ENCODE peak calls at places on chromosome 18, in ten cellular contexts. Y, A, C, U, S, Q, X, Z, I and H are unnamed samples.

GRCh38 chr18:48896875-48897511 is 53.8 kb downstream of the SMAD7 start:
- DNase-seq in Y (no peak), C (peak), I (no peak), A (no peak), Q (no peak), Z (peak), X (peak), S (peak), U (no peak), H (peak)

GRCh38 chr18:66621816-66622576 is 18.1 kb upstream of the CDH19 start:
- DNase-seq in A (no peak), I (no peak), Z (no peak), S (no peak), Q (no peak), U (no peak), X (no peak), C (no peak), Y (no peak), H (no peak)

GRCh38 chr18:48293954-48294893 is 115.0 kb downstream of the ZBTB7C start:
- DNase-seq in Q (no peak), A (no peak), Z (no peak), I (no peak), Y (peak), S (no peak), X (no peak), C (no peak), U (no peak), H (no peak)

GRCh38 chr18:24985616-24986015 is 366.4 kb downstream of the ZNF521 start:
- DNase-seq in S (no peak), Z (no peak), X (no peak), A (no peak), C (no peak), I (no peak), Y (no peak), U (no peak), Q (no peak), H (no peak)

GRCh38 chr18:21897811-21898210 is 157.2 kb downstream of the MIB1 start:
- DNase-seq in I (peak), C (peak), X (peak), A (no peak), Q (peak), S (peak), U (peak), Y (peak), Z (peak), H (peak)

GRCh38 chr18:35728676-35729075 is 147.1 kb downstream of the GALNT1 start:
- DNase-seq in Y (no peak), Q (peak), C (no peak), A (no peak), I (no peak), X (peak), U (no peak), S (no peak), Z (no peak), H (no peak)

GRCh38 chr18:79400591-79401381 is 5.1 kb downstream of the NFATC1 start:
- DNase-seq in A (no peak), I (peak), X (no peak), U (no peak), Q (no peak), Z (no peak), S (no peak), Y (no peak), C (no peak), H (no peak)

GRCh38 chr18:76674596-76674995 is 147.8 kb upstream of the ZNF236 start:
- DNase-seq in C (no peak), X (no peak), U (no peak), A (no peak), Q (no peak), S (no peak), I (no peak), Z (no peak), Y (no peak), H (no peak)

GRCh38 chr18:36412778-36413177 is 115.3 kb downstream of the FHOD3 start:
- DNase-seq in S (no peak), Z (peak), U (no peak), Y (no peak), I (no peak), C (peak), X (peak), Q (no peak), A (no peak), H (no peak)

GRCh38 chr18:56238576-56238975 is 399.8 kb downstream of the TXNL1 start:
- DNase-seq in Z (no peak), U (no peak), I (no peak), S (no peak), Q (no peak), A (no peak), Y (no peak), X (no peak), C (peak), H (no peak)

GRCh38 chr18:61400714-61401113 is 67.5 kb downstream of the CDH20 start:
- DNase-seq in C (peak), A (no peak), Y (no peak), S (no peak), I (no peak), X (peak), Z (no peak), Q (no peak), U (no peak), H (no peak)

GRCh38 chr18:59917422-59917821 is 17.6 kb downstream of the PMAIP1 start:
- DNase-seq in Z (no peak), I (no peak), Y (no peak), S (no peak), C (peak), X (peak), A (no peak), Q (no peak), U (no peak), H (peak)

GRCh38 chr18:57004366-57005121 is 142.3 kb upstream of the BOD1L2 start:
- DNase-seq in U (no peak), Z (no peak), I (no peak), X (peak), A (no peak), Y (no peak), S (peak), C (peak), Q (peak), H (peak)

GRCh38 chr18:69444221-69444620 is 43.5 kb downstream of the DOK6 start:
- DNase-seq in Q (no peak), S (no peak), C (no peak), A (no peak), I (no peak), Y (no peak), Z (no peak), U (no peak), X (no peak), H (no peak)

GRCh38 chr18:22226801-22227200 is 57.4 kb downstream of the GATA6 start:
- DNase-seq in Q (no peak), X (no peak), Y (no peak), A (no peak), S (no peak), Z (no peak), U (no peak), C (no peak), I (no peak), H (no peak)

GRCh38 chr18:57446322-57446721 is 11.1 kb downstream of the ONECUT2 start:
- DNase-seq in A (no peak), Q (no peak), I (no peak), S (no peak), X (peak), Z (peak), C (peak), Y (peak), U (no peak), H (peak)